ENCODE peak calls at places on chromosomes 11 and 22, in four cellular contexts. One of them, this sample, is unnamed. For H3K4me1, the result is how much of the 10 kb centered on the place peaks cover.

GRCh38 chr22:24175160-24175808 is 6.0 kb upstream of the SUSD2 start:
- DNase-seq in CD4-positive, alpha-beta memory T cell: peak
- DNase-seq in spleen: peak
- DNase-seq in breast epithelium: peak
- DNase-seq in this sample: peak

GRCh38 chr11:124669193-124669592 is 4.3 kb downstream of the SIAE start:
- DNase-seq in CD4-positive, alpha-beta memory T cell: peak
- DNase-seq in spleen: no peak
- DNase-seq in breast epithelium: no peak
- DNase-seq in this sample: no peak

GRCh38 chr22:37219534-37219933 is 7.3 kb upstream of the SSTR3 start:
- DNase-seq in CD4-positive, alpha-beta memory T cell: no peak
- DNase-seq in breast epithelium: no peak
- DNase-seq in spleen: no peak
- DNase-seq in this sample: no peak

GRCh38 chr11:70506986-70507385 is 108.7 kb downstream of the CTTN start:
- DNase-seq in spleen: peak
- DNase-seq in CD4-positive, alpha-beta memory T cell: no peak
- DNase-seq in breast epithelium: no peak
- DNase-seq in this sample: no peak

GRCh38 chr11:11028017-11028692 is 170.3 kb upstream of the ZBED5 start:
- DNase-seq in CD4-positive, alpha-beta memory T cell: peak
- DNase-seq in spleen: peak
- DNase-seq in breast epithelium: peak
- DNase-seq in this sample: no peak

GRCh38 chr11:93652161-93652597 is 9.3 kb upstream of the CEP295 start:
- DNase-seq in breast epithelium: no peak
- DNase-seq in spleen: no peak
- DNase-seq in CD4-positive, alpha-beta memory T cell: peak
- DNase-seq in this sample: no peak

GRCh38 chr11:69232821-69233760 is 60.9 kb upstream of the MYEOV start:
- DNase-seq in breast epithelium: no peak
- DNase-seq in CD4-positive, alpha-beta memory T cell: no peak
- DNase-seq in spleen: no peak
- DNase-seq in this sample: peak

GRCh38 chr22:22974795-22975580 is 87.4 kb downstream of the IGLL5 start:
- DNase-seq in CD4-positive, alpha-beta memory T cell: no peak
- DNase-seq in spleen: no peak
- DNase-seq in breast epithelium: no peak
- DNase-seq in this sample: no peak

GRCh38 chr22:50712341-50713007 is 25.5 kb upstream of the ACR start:
- DNase-seq in CD4-positive, alpha-beta memory T cell: no peak
- DNase-seq in breast epithelium: no peak
- DNase-seq in spleen: peak
- DNase-seq in this sample: no peak

GRCh38 chr11:13955971-13956421 is 6.5 kb upstream of the SPON1 start:
- DNase-seq in breast epithelium: peak
- DNase-seq in spleen: no peak
- DNase-seq in CD4-positive, alpha-beta memory T cell: peak
- DNase-seq in this sample: no peak

GRCh38 chr11:48028909-48029685 is 48.7 kb downstream of the PTPRJ start:
- DNase-seq in breast epithelium: no peak
- DNase-seq in spleen: peak
- DNase-seq in CD4-positive, alpha-beta memory T cell: no peak
- DNase-seq in this sample: no peak

GRCh38 chr11:11432621-11433319 is 79.7 kb upstream of the CSNK2A3 start:
- DNase-seq in spleen: no peak
- DNase-seq in CD4-positive, alpha-beta memory T cell: no peak
- DNase-seq in breast epithelium: no peak
- DNase-seq in this sample: no peak

GRCh38 chr22:48217596-48217995 is 1455.1 kb downstream of the TBC1D22A start:
- DNase-seq in spleen: no peak
- DNase-seq in CD4-positive, alpha-beta memory T cell: no peak
- DNase-seq in breast epithelium: no peak
- DNase-seq in this sample: no peak

GRCh38 chr22:40194656-40195055 is 16.9 kb downstream of the TNRC6B start:
- DNase-seq in breast epithelium: no peak
- DNase-seq in CD4-positive, alpha-beta memory T cell: no peak
- DNase-seq in spleen: no peak
- DNase-seq in this sample: no peak

GRCh38 chr22:40199223-40199622 is 21.5 kb downstream of the TNRC6B start:
- DNase-seq in breast epithelium: no peak
- DNase-seq in CD4-positive, alpha-beta memory T cell: no peak
- DNase-seq in spleen: no peak
- DNase-seq in this sample: no peak

GRCh38 chr22:40199852-40200251 is 22.1 kb downstream of the TNRC6B start:
- DNase-seq in breast epithelium: no peak
- DNase-seq in CD4-positive, alpha-beta memory T cell: no peak
- DNase-seq in spleen: no peak
- DNase-seq in this sample: no peak

GRCh38 chr22:40193429-40194421 is 16.0 kb downstream of the TNRC6B start:
- DNase-seq in CD4-positive, alpha-beta memory T cell: no peak
- DNase-seq in breast epithelium: no peak
- DNase-seq in spleen: no peak
- DNase-seq in this sample: no peak

DNA sequence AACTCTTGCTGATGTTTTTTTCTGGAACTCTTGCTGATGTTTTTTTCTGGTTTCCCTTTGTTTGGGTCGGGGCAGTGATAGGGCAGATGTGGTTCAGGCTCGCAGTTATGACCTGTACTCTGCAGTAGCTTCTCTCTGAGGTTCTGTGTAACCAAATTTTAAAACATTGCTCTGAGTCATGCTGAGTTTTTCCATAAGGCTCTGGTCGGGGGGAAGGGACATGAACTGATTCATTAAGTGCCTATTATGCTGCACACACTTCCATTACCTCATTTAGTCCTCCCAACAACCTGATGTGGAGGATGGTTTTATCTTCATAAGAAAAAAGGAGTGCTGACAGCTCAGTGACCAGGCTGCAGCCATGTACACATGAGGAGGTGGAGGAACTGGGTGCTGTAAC is 18.9 kb downstream of the TNRC6B start:
- DNase-seq in CD4-positive, alpha-beta memory T cell: no peak
- DNase-seq in spleen: no peak
- DNase-seq in breast epithelium: no peak
- DNase-seq in this sample: no peak
- H3K27ac ChIP-seq in CD4-positive, alpha-beta memory T cell: no peak
- H3K27ac ChIP-seq in spleen: no peak
- H3K27ac ChIP-seq in breast epithelium: peak
- H3K27ac ChIP-seq in this sample: no peak

GRCh38 chr11:698493-699115 is 3.0 kb downstream of the TMEM80 start:
- DNase-seq in breast epithelium: no peak
- DNase-seq in CD4-positive, alpha-beta memory T cell: no peak
- DNase-seq in spleen: no peak
- DNase-seq in this sample: no peak
- H3K4me1 ChIP-seq in breast epithelium: under half
- H3K4me1 ChIP-seq in CD4-positive, alpha-beta memory T cell: under half
- H3K4me1 ChIP-seq in spleen: half or more
- H3K4me1 ChIP-seq in this sample: under half

GRCh38 chr11:111719379-111719778 is 46.8 kb downstream of the PPP2R1B start:
- DNase-seq in breast epithelium: no peak
- DNase-seq in spleen: no peak
- DNase-seq in CD4-positive, alpha-beta memory T cell: no peak
- DNase-seq in this sample: no peak

GRCh38 chr11:111723595-111723994 is 42.6 kb downstream of the PPP2R1B start:
- DNase-seq in CD4-positive, alpha-beta memory T cell: no peak
- DNase-seq in breast epithelium: no peak
- DNase-seq in spleen: no peak
- DNase-seq in this sample: no peak

GRCh38 chr11:111724615-111725129 is 41.5 kb downstream of the PPP2R1B start:
- DNase-seq in breast epithelium: no peak
- DNase-seq in CD4-positive, alpha-beta memory T cell: no peak
- DNase-seq in spleen: no peak
- DNase-seq in this sample: no peak

GRCh38 chr11:111718436-111719325 is 47.5 kb downstream of the PPP2R1B start:
- DNase-seq in spleen: no peak
- DNase-seq in breast epithelium: no peak
- DNase-seq in CD4-positive, alpha-beta memory T cell: no peak
- DNase-seq in this sample: no peak

DNA sequence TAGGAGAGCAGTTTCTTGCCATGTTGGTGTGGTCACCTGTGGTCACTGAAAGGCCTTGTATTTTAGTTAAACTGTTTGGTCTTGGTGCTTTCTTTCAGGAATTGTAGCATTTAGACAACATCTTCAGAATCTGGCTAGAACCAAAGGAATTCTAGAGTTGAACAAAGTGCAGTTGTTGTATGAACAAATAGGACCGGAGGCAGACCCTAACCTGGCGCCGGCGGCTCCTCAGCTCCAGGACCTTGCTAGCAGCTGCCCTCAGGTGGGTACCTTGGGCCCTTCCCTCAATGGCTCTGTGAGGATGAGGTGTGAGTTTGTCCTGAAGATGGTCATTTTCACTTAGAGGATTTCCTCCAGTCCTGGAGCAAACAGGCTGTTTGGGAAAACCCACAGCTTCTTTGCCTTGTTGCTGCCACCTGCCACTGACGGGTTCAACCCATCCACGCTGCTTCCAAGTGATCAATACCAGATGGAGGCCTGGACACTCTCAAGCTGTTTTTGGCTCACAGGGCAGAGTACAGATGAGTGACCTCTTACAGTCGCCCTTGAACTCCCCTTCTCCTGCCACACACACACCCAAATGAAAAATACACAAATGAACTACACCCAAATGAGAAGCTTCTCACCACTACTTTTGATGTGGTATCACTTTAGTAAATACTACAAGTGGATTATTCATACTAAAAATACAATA is 45.2 kb downstream of the PPP2R1B start:
- DNase-seq in breast epithelium: no peak
- DNase-seq in CD4-positive, alpha-beta memory T cell: no peak
- DNase-seq in spleen: no peak
- DNase-seq in this sample: no peak
- H3K27ac ChIP-seq in breast epithelium: no peak
- H3K27ac ChIP-seq in CD4-positive, alpha-beta memory T cell: no peak
- H3K27ac ChIP-seq in spleen: no peak
- H3K27ac ChIP-seq in this sample: no peak

GRCh38 chr22:44030051-44030701 is 6.1 kb downstream of the PARVB start:
- DNase-seq in CD4-positive, alpha-beta memory T cell: no peak
- DNase-seq in breast epithelium: no peak
- DNase-seq in spleen: peak
- DNase-seq in this sample: peak
- H3K4me1 ChIP-seq in CD4-positive, alpha-beta memory T cell: under half
- H3K4me1 ChIP-seq in breast epithelium: under half
- H3K4me1 ChIP-seq in spleen: half or more
- H3K4me1 ChIP-seq in this sample: under half

GRCh38 chr22:26547837-26548236 is 35.6 kb upstream of the TFIP11 start:
- DNase-seq in spleen: no peak
- DNase-seq in breast epithelium: no peak
- DNase-seq in CD4-positive, alpha-beta memory T cell: no peak
- DNase-seq in this sample: no peak
- H3K27ac ChIP-seq in spleen: peak
- H3K27ac ChIP-seq in breast epithelium: no peak
- H3K27ac ChIP-seq in CD4-positive, alpha-beta memory T cell: no peak
- H3K27ac ChIP-seq in this sample: no peak

This sample was measured in kidney.